ENCODE peak calls at places on chromosome 19, in ten cellular contexts. U is astrocyte, C is esophagus squamous epithelium, H is Peyer's patch, P is thoracic aorta, N is osteoblast, S is foreskin keratinocyte, I is cardiac muscle cell, L is endothelial cell of umbilical vein, O is endodermal cell. T is an unnamed sample.

GRCh38 chr19:44822177-44822576 is 13.3 kb downstream of the BCAM start:
- DNase-seq in S (no peak), P (no peak), I (no peak), U (no peak), N (peak; percentile 71), L (no peak), H (no peak), O (no peak), C (no peak), T (no peak)

GRCh38 chr19:29683009-29683408 is 17.7 kb downstream of the PLEKHF1 start:
- DNase-seq in O (no peak), U (peak; percentile 51), L (no peak), P (no peak), N (peak; percentile 54), S (no peak), H (no peak), I (peak; percentile 34), C (no peak), T (no peak)

GRCh38 chr19:8473652-8474476 is 28.6 kb downstream of the PRAM1 start:
- DNase-seq in I (no peak), S (no peak), C (no peak), O (no peak), P (no peak), U (no peak), H (peak; percentile 46), L (no peak), N (no peak), T (no peak)

GRCh38 chr19:47421844-47422395 is 2.6 kb upstream of the MEIS3 start:
- DNase-seq in N (no peak), P (no peak), I (no peak), L (no peak), O (peak; percentile 91), U (peak; percentile 20), H (no peak), C (no peak), S (no peak), T (no peak)

GRCh38 chr19:14629557-14629956 is 45.1 kb downstream of the ADGRE3 start:
- DNase-seq in S (peak; percentile 20), I (no peak), C (no peak), U (no peak), P (no peak), L (no peak), N (no peak), H (no peak), O (no peak), T (no peak)

GRCh38 chr19:35468637-35469036 is 20.6 kb downstream of the FFAR2 start:
- DNase-seq in U (no peak), S (peak; percentile 22), N (peak; percentile 93), O (peak; percentile 87), H (peak; percentile 88), P (no peak), L (no peak), C (no peak), I (peak; percentile 64), T (no peak)

GRCh38 chr19:2638417-2638940 is 64.0 kb downstream of the GNG7 start:
- DNase-seq in L (no peak), C (no peak), H (no peak), N (peak; percentile 74), U (no peak), S (no peak), O (no peak), P (no peak), I (no peak), T (no peak)

GRCh38 chr19:46716013-46716671 is 772 bp downstream of the PRKD2 start:
- DNase-seq in N (peak; percentile 90), H (no peak), U (no peak), C (no peak), P (no peak), S (no peak), L (no peak), I (peak; percentile 20), O (peak; percentile 82), T (no peak)

GRCh38 chr19:29651622-29652394 is 13.5 kb upstream of the PLEKHF1 start:
- DNase-seq in N (no peak), O (no peak), P (no peak), C (no peak), H (no peak), I (no peak), U (no peak), S (no peak), L (no peak), T (no peak)

DNA sequence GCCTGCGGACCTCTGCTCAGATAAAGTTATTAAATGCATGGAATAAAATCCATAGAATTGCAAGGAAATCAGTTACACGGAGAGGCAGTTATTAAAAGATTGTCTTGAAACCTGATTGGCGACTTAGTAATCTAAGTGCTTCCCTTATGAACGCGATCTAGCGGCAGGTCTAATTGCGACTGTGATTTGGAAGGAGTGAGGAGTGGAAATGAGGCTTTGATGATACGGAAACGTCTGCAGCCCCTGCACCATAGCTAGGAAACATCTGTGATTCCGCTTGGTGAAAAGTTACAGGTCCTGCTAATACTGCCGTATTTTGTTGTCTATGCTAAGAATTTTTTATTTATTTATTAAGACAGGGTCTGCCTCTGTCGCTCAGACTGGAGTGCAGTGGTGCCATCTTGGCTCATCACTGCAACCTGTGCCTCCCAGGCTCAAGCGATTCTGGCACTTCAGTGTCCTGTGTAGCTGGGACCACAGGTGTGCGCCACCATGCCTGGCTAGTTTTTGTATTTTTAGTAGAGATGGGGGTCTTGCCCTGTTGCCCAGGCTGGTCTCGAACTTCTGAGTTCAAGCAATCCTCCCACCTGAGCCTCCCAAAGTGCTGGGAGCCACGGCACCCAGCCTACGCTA is 887 bp downstream of the NDUFS7 start:
- DNase-seq in O (no peak), S (peak; percentile 14), N (no peak), U (no peak), C (no peak), I (no peak), L (peak; percentile 63), P (no peak), H (no peak), T (no peak)
- H3K27ac ChIP-seq in O (no peak overlapping the region), S (peak overlapping the region; percentile 46), N (peak overlapping the region; percentile 72), U (no peak overlapping the region), C (peak overlapping the region; percentile 86), I (peak overlapping the region; percentile 95), L (peak overlapping the region; percentile 18), P (no peak overlapping the region), H (peak overlapping the region; percentile 83), T (peak overlapping the region; percentile 64)

GRCh38 chr19:10104665-10105221 is 1.4 kb upstream of the PPAN start:
- DNase-seq in C (no peak), U (no peak), O (no peak), N (peak; percentile 56), P (no peak), L (no peak), I (no peak), H (peak; percentile 92), S (no peak), T (no peak)
- H3K27ac ChIP-seq in C (peak overlapping the region; percentile 85), U (no peak overlapping the region), O (no peak overlapping the region), N (no peak overlapping the region), P (no peak overlapping the region), L (no peak overlapping the region), I (peak overlapping the region; percentile 15), H (peak overlapping the region; percentile 84), S (no peak overlapping the region), T (no peak overlapping the region)

GRCh38 chr19:13283871-13284270 is 133.7 kb downstream of the IER2 start:
- DNase-seq in S (no peak), U (no peak), P (no peak), C (no peak), N (no peak), I (no peak), O (no peak), H (no peak), L (no peak), T (no peak)

GRCh38 chr19:13282486-13283065 is 132.4 kb downstream of the IER2 start:
- DNase-seq in P (no peak), S (no peak), N (no peak), O (no peak), H (no peak), I (no peak), C (no peak), L (no peak), U (no peak), T (no peak)

GRCh38 chr19:13277104-13277809 is 127.0 kb downstream of the IER2 start:
- DNase-seq in C (no peak), L (peak; percentile 78), U (peak; percentile 48), O (peak; percentile 81), P (no peak), H (peak; percentile 77), I (peak; percentile 82), S (peak; percentile 43), N (no peak), T (peak; percentile 16)

GRCh38 chr19:13284929-13285928 is 135.0 kb downstream of the IER2 start:
- DNase-seq in N (no peak), H (no peak), C (no peak), U (no peak), L (no peak), P (no peak), I (no peak), S (no peak), O (no peak), T (no peak)

DNA sequence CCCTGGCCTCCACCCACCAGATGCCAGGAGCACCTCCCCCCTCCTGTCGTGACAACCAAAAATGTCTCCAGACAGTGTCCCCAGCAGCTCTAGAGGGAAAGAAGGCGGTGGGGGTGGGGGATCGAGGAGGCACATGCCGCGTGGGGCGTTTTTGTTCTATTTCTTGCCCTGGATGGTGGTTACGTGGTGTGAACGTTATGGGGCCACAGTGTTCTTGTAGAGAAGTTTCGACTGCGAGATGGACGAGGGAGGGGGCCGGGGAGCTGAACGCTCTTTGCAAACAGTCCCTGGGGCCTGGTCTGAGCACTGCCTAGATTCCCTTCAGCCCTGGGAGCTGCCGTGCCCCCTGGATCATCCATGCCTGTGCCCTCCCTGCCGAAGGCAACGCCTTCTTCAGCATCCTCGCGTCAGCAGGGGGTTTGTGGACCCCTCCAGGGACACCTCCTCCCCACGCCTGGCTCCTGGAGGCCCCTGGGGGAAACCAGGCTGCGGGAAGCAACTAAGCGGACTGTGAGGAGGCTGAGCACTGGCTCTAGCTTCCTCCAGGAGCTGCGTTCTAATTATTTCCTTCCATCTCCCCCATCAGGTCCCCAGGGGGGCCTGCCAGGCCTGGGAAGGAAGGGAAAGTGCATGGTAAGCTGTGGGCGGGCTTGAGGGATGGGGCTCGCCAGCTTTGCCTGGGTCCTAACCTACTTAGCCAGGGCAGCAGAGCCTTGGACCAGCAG is 131.5 kb downstream of the IER2 start:
- DNase-seq in C (no peak), L (no peak), I (no peak), O (no peak), U (no peak), N (peak; percentile 83), S (no peak), P (no peak), H (no peak), T (no peak)
- H3K27ac ChIP-seq in C (peak overlapping the region; percentile 9), L (no peak overlapping the region), I (no peak overlapping the region), O (no peak overlapping the region), U (no peak overlapping the region), N (no peak overlapping the region), S (no peak overlapping the region), P (no peak overlapping the region), H (no peak overlapping the region), T (no peak overlapping the region)

DNA sequence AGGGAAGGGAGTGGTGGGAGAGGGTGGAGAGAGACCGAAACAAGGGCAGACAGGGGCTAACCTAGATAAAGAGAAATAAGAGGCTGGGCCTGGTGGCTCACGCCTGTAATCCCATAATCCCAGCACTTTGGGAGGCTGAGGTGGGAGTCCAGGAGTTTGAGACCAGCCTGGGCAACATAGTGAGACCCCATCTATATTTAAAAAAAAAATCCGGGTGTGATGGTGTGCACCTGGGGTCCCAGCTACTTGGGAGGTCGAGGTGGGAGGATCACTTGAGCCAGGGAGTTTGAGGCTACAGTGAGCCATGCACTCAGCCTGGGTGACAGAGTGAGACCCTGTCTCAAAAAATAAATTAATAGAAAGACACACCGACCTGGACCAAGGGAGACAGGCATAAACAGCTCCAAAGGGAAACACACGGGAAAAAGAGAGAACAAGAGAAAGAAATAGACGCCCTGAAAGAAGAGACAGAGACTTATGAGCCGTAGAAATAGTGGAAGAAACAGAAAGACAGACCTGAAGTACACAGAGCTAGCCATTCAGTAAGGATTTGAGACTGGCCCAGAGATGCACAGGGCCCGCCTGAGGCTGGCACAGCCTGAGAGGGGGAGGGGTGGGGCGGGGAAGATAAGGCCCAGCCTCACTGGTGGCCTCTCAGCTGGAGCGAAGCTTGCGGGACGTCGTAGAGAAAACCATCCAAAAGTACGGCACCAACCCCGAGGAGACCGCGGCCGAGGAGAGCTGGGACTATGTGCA is 2.2 kb downstream of the CD37 start:
- DNase-seq in I (no peak), H (peak; percentile 45), N (no peak), U (no peak), P (no peak), O (peak; percentile 25), S (no peak), C (no peak), L (no peak), T (no peak)
- H3K27ac ChIP-seq in I (no peak overlapping the region), H (no peak overlapping the region), N (no peak overlapping the region), U (no peak overlapping the region), P (no peak overlapping the region), O (no peak overlapping the region), S (no peak overlapping the region), C (peak overlapping the region; percentile 19), L (no peak overlapping the region), T (no peak overlapping the region)

T was measured in epithelial cell of prostate.